ENCODE peak calls at places on chromosomes 3 and 15, in eight cellular contexts. D is Panc1, E is HepG2, L is K562, A is HCT116, Y is GM12878, H is upper lobe of left lung, U is GM23338. O is an unnamed sample.

GRCh38 chr3:169945313-169945712 is 21.3 kb upstream of the SEC62 start:
- ATAC-seq in A (no peak), U (no peak), Y (peak), L (peak), E (no peak), H (peak), D (no peak), O (peak)

GRCh38 chr3:99678926-99679325 is 40.5 kb downstream of the COL8A1 start:
- ATAC-seq in L (no peak), U (no peak), D (no peak), H (no peak), Y (no peak), E (no peak), A (no peak), O (peak)

GRCh38 chr3:150069158-150069536 is 98.5 kb upstream of the PFN2 start:
- ATAC-seq in H (no peak), Y (no peak), D (no peak), L (no peak), U (no peak), E (no peak), A (no peak), O (no peak)

GRCh38 chr3:114624676-114625181 is 330.9 kb downstream of the TIGIT start:
- ATAC-seq in U (peak), Y (peak), L (peak), D (peak), A (peak), H (peak), E (peak), O (peak)

GRCh38 chr15:78290222-78290621 is 9.2 kb downstream of the SKIC8 start:
- ATAC-seq in A (no peak), L (no peak), D (no peak), Y (no peak), E (no peak), U (no peak), H (peak), O (no peak)

GRCh38 chr3:149615731-149616221 is 42.0 kb downstream of the WWTR1 start:
- ATAC-seq in D (peak), H (peak), A (no peak), L (no peak), Y (no peak), U (no peak), E (peak), O (peak)

GRCh38 chr15:72962054-72962702 is 90.1 kb upstream of the NEO1 start:
- ATAC-seq in A (no peak), E (no peak), D (no peak), Y (no peak), U (no peak), H (no peak), L (no peak), O (no peak)

GRCh38 chr3:32392530-32393302 is 1.1 kb downstream of the CMTM7 start:
- ATAC-seq in Y (peak), A (peak), L (peak), H (peak), D (peak), U (peak), E (peak), O (peak)

GRCh38 chr3:126300761-126301481 is 56.3 kb downstream of the KLF15 start:
- ATAC-seq in U (no peak), E (peak), H (peak), L (no peak), A (no peak), D (no peak), Y (no peak), O (peak)

GRCh38 chr3:173893066-173893465 is 495.5 kb downstream of the NLGN1 start:
- ATAC-seq in H (no peak), U (no peak), D (no peak), A (no peak), E (no peak), L (no peak), Y (no peak), O (no peak)

GRCh38 chr15:56233549-56233948 is 10.1 kb downstream of the RFX7 start:
- ATAC-seq in D (no peak), H (no peak), A (no peak), Y (no peak), U (no peak), L (no peak), E (no peak), O (no peak)

GRCh38 chr3:59777559-59778178 is 727.8 kb upstream of the CFAP20DC start:
- ATAC-seq in H (no peak), U (no peak), Y (peak), E (no peak), L (no peak), D (no peak), A (no peak), O (no peak)

GRCh38 chr15:99371180-99372103 is 120.2 kb downstream of the LRRC28 start:
- ATAC-seq in L (no peak), D (no peak), A (no peak), U (peak), E (no peak), H (no peak), Y (peak), O (no peak)

GRCh38 chr15:100373037-100373896 is 31.5 kb upstream of the ADAMTS17 start:
- ATAC-seq in A (no peak), H (no peak), E (no peak), U (peak), Y (no peak), D (no peak), L (no peak), O (peak)

GRCh38 chr3:111338059-111338698 is 203.8 kb upstream of the CD96 start:
- ATAC-seq in L (no peak), U (peak), E (peak), A (peak), D (peak), H (no peak), Y (peak), O (no peak)

GRCh38 chr3:37862219-37862711 is 585 bp downstream of the CTDSPL start:
- ATAC-seq in A (peak), Y (no peak), H (peak), E (peak), U (peak), L (peak), D (peak), O (peak)

GRCh38 chr3:186459108-186459467 is 85.1 kb downstream of the CRYGS start:
- ATAC-seq in A (no peak), D (no peak), L (no peak), U (no peak), Y (no peak), H (no peak), E (no peak), O (no peak)

GRCh38 chr3:152656207-152657001 is 178.5 kb upstream of the P2RY1 start:
- ATAC-seq in U (peak), H (no peak), Y (no peak), D (no peak), A (no peak), E (no peak), L (peak), O (no peak)

GRCh38 chr3:42936157-42936981 is 30.4 kb downstream of the ZNF662 start:
- ATAC-seq in U (peak), E (no peak), L (peak), H (no peak), A (no peak), Y (no peak), D (no peak), O (peak)

GRCh38 chr3:45558431-45558830 is 36.1 kb upstream of the LIMD1 start:
- ATAC-seq in D (no peak), E (no peak), H (no peak), Y (no peak), U (no peak), L (no peak), A (no peak), O (no peak)

GRCh38 chr15:57559875-57560274 is 31.8 kb upstream of the MYZAP start:
- ATAC-seq in U (peak), H (peak), E (peak), Y (peak), D (peak), L (peak), A (peak), O (peak)

GRCh38 chr15:62758126-62758951 is 284.2 kb upstream of the TPM1 start:
- ATAC-seq in L (no peak), D (peak), H (peak), U (peak), Y (no peak), A (no peak), E (peak), O (peak)

GRCh38 chr3:42957573-42957972 is 21.5 kb upstream of the GASK1A start:
- ATAC-seq in D (no peak), H (no peak), U (peak), Y (no peak), L (no peak), A (peak), E (no peak), O (no peak)

GRCh38 chr3:42438193-42438592 is 27.8 kb upstream of the LYZL4 start:
- ATAC-seq in A (no peak), Y (peak), L (no peak), U (no peak), H (no peak), D (no peak), E (no peak), O (no peak)

GRCh38 chr15:81547517-81548132 is 173.6 kb upstream of the TMC3 start:
- ATAC-seq in L (no peak), Y (no peak), U (no peak), A (no peak), E (no peak), H (no peak), D (no peak), O (no peak)

GRCh38 chr3:39255503-39256325 is 24.1 kb downstream of the CX3CR1 start:
- ATAC-seq in D (no peak), Y (peak), A (no peak), E (no peak), H (peak), L (no peak), U (no peak), O (peak)

GRCh38 chr15:89781891-89782618 is 5.9 kb downstream of the MESP2 start:
- ATAC-seq in H (no peak), E (peak), U (no peak), Y (peak), A (peak), L (peak), D (peak), O (no peak)

GRCh38 chr3:189664311-189664710 is 33.1 kb downstream of the TP63 start:
- ATAC-seq in H (no peak), U (no peak), L (no peak), D (no peak), E (no peak), A (no peak), Y (no peak), O (no peak)

GRCh38 chr3:108471346-108471935 is 39.0 kb downstream of the MYH15 start:
- ATAC-seq in D (peak), A (peak), L (no peak), U (no peak), H (no peak), Y (no peak), E (no peak), O (no peak)

GRCh38 chr3:8712871-8713360 is 20.7 kb upstream of the CAV3 start:
- ATAC-seq in Y (no peak), H (no peak), D (no peak), A (no peak), L (no peak), E (no peak), U (no peak), O (no peak)

GRCh38 chr15:95131071-95131683 is 899.8 kb downstream of the MCTP2 start:
- ATAC-seq in D (no peak), U (no peak), A (no peak), L (peak), H (peak), E (no peak), Y (no peak), O (peak)

GRCh38 chr3:30616347-30617027 is 10.1 kb downstream of the TGFBR2 start:
- ATAC-seq in A (no peak), D (no peak), L (no peak), E (no peak), Y (no peak), U (no peak), H (no peak), O (no peak)

GRCh38 chr15:67738056-67738455 is 87.3 kb upstream of the SKOR1 start:
- ATAC-seq in Y (peak), H (no peak), L (no peak), E (no peak), A (no peak), D (no peak), U (no peak), O (no peak)

GRCh38 chr15:62591842-62592838 is 427.1 kb upstream of the C2CD4B start:
- ATAC-seq in Y (no peak), L (no peak), E (no peak), H (peak), D (peak), A (no peak), U (no peak), O (peak)

GRCh38 chr15:100940785-100941379 is 21.7 kb downstream of the LRRK1 start:
- ATAC-seq in Y (peak), L (no peak), A (no peak), H (peak), D (peak), E (no peak), U (no peak), O (no peak)

GRCh38 chr3:66633564-66633963 is 132.7 kb upstream of the LRIG1 start:
- ATAC-seq in Y (no peak), E (no peak), U (no peak), L (no peak), A (no peak), H (no peak), D (no peak), O (no peak)

GRCh38 chr3:28243424-28244106 is 2.1 kb downstream of the CMC1 start:
- ATAC-seq in E (no peak), Y (no peak), D (no peak), U (no peak), L (no peak), A (no peak), H (no peak), O (no peak)

GRCh38 chr15:70629735-70630273 is 133.6 kb downstream of the UACA start:
- ATAC-seq in E (no peak), H (peak), Y (no peak), U (no peak), L (no peak), D (peak), A (no peak), O (no peak)

GRCh38 chr15:84609818-84610525 is 9.2 kb downstream of the ZSCAN2 start:
- ATAC-seq in Y (no peak), L (peak), A (no peak), H (no peak), U (no peak), E (no peak), D (no peak), O (no peak)

GRCh38 chr3:27708246-27708645 is 13.9 kb downstream of the EOMES start:
- ATAC-seq in Y (no peak), U (no peak), A (no peak), L (no peak), E (no peak), H (no peak), D (no peak), O (no peak)

GRCh38 chr15:90882781-90883525 is 1.4 kb upstream of the FES start:
- ATAC-seq in H (no peak), D (no peak), E (no peak), L (peak), Y (no peak), U (no peak), A (no peak), O (no peak)

GRCh38 chr15:90885432-90886290 is 1.4 kb downstream of the FES start:
- ATAC-seq in H (peak), U (peak), L (peak), E (peak), Y (peak), A (peak), D (peak), O (peak)

GRCh38 chr15:90884719-90885431 is 571 bp downstream of the FES start:
- ATAC-seq in H (peak), Y (peak), D (peak), L (no peak), U (peak), A (no peak), E (peak), O (no peak)

GRCh38 chr15:90883526-90883931 is 775 bp upstream of the FES start:
- ATAC-seq in H (no peak), L (peak), U (peak), E (peak), A (no peak), D (no peak), Y (no peak), O (no peak)

GRCh38 chr15:90883971-90884718 is at the start of gene FES:
- ATAC-seq in Y (peak), L (no peak), E (peak), A (no peak), H (peak), U (peak), D (no peak), O (peak)
- TF ChIP-seq POLR2AphosphoS5 in Y (no peak), L (no peak), E (no peak), A (no peak), H (peak), U (peak), D (no peak), O (peak)

GRCh38 chr3:129559565-129560079 is 16.6 kb downstream of the H1-8 start:
- ATAC-seq in Y (no peak), E (no peak), D (no peak), H (no peak), A (no peak), L (no peak), U (no peak), O (no peak)

GRCh38 chr3:129560269-129560787 is 17.4 kb downstream of the H1-8 start:
- ATAC-seq in U (no peak), A (no peak), D (no peak), E (no peak), Y (no peak), L (no peak), H (no peak), O (no peak)

GRCh38 chr3:129561619-129562248 is 18.8 kb downstream of the H1-8 start:
- ATAC-seq in Y (no peak), U (no peak), D (no peak), L (no peak), H (no peak), A (no peak), E (no peak), O (no peak)

GRCh38 chr3:129562803-129563202 is 19.8 kb downstream of the H1-8 start:
- ATAC-seq in U (no peak), H (no peak), L (no peak), E (no peak), D (no peak), Y (no peak), A (no peak), O (no peak)

GRCh38 chr3:129560931-129561594 is 18.1 kb downstream of the H1-8 start:
- ATAC-seq in Y (no peak), A (peak), E (no peak), U (peak), H (peak), L (peak), D (peak), O (peak)
- TF ChIP-seq POLR2AphosphoS5 in Y (no peak), A (no peak), E (no peak), U (no peak), H (peak), L (no peak), D (no peak), O (peak)

GRCh38 chr3:127815641-127816605 is 6.4 kb downstream of the MGLL start:
- ATAC-seq in Y (no peak), H (peak), L (no peak), A (no peak), U (no peak), E (no peak), D (no peak), O (no peak)
- TF ChIP-seq POLR2AphosphoS5 in Y (no peak), H (no peak), L (no peak), A (no peak), U (no peak), E (no peak), D (no peak), O (no peak)

GRCh38 chr3:101102678-101103296 is 109.6 kb upstream of the ABI3BP start:
- ATAC-seq in H (no peak), A (no peak), D (no peak), U (no peak), E (no peak), L (no peak), Y (no peak), O (no peak)
- TF ChIP-seq POLR2AphosphoS5 in H (no peak), A (no peak), D (no peak), U (no peak), E (no peak), L (no peak), Y (no peak), O (peak)

GRCh38 chr3:134768116-134768515 is 26.9 kb upstream of the EPHB1 start:
- ATAC-seq in E (no peak), U (no peak), H (no peak), A (no peak), D (no peak), L (no peak), Y (no peak), O (no peak)

GRCh38 chr3:134766290-134766689 is 28.8 kb upstream of the EPHB1 start:
- ATAC-seq in L (no peak), D (no peak), H (no peak), E (no peak), Y (no peak), U (no peak), A (no peak), O (no peak)

GRCh38 chr3:134768845-134769244 is 26.2 kb upstream of the EPHB1 start:
- ATAC-seq in H (no peak), A (no peak), D (no peak), E (no peak), U (no peak), L (no peak), Y (no peak), O (no peak)

GRCh38 chr3:134762016-134762415 is 33.0 kb upstream of the EPHB1 start:
- ATAC-seq in U (no peak), Y (no peak), H (no peak), E (no peak), A (no peak), L (no peak), D (no peak), O (no peak)

DNA sequence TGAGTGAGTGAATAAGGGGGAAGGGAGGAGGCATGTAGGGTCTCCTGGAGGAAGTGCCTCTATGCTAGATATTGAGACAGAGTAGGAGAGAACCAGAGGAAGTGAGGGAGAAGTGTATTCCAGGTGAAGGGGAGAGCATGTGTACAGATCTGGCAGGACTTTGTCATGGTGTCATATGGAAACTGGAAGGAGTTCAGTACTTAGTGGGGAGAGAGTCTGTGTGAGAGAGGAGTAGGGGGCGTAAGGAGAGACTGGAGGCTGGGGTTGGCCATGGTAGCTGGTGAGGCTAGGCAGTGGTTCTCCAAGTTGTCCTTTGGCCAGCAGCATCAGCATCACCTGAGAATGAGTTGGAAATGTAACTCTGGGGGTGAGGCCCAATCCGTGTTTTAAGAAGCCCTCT is 29.6 kb upstream of the EPHB1 start:
- ATAC-seq in H (no peak), E (no peak), A (no peak), U (no peak), Y (no peak), D (no peak), L (no peak), O (no peak)
- TF ChIP-seq POLR2AphosphoS5 in H (no peak), E (no peak), A (no peak), U (no peak), Y (no peak), D (no peak), L (no peak), O (no peak)

O was measured in gastroesophageal sphincter.